ENCODE peak calls at places on chromosomes 6 and 20, in four cellular contexts. K, X, R and C are unnamed samples.

GRCh38 chr20:61736751-61737310 is 328.9 kb downstream of the TAF4 start:
- DNase-seq in K (no peak), X (no peak), R (no peak), C (no peak)

GRCh38 chr20:36917943-36918342 is 33.6 kb downstream of the SAMHD1 start:
- DNase-seq in K (no peak), X (no peak), R (no peak), C (no peak)

GRCh38 chr6:80923816-80924215 is 817.3 kb downstream of the BCKDHB start:
- DNase-seq in K (no peak), X (no peak), R (no peak), C (no peak)

GRCh38 chr20:2652724-2653510 is 485 bp downstream of the NOP56 start:
- DNase-seq in K (peak), X (peak), R (no peak), C (no peak)

GRCh38 chr20:50484271-50484976 is 25.8 kb upstream of the PTPN1 start:
- DNase-seq in K (no peak), X (no peak), R (no peak), C (no peak)

GRCh38 chr6:149190228-149190831 is 127.2 kb upstream of the TAB2 start:
- DNase-seq in K (peak), X (peak), R (peak), C (no peak)

GRCh38 chr20:44211177-44212039 is 837 bp upstream of the OSER1 start:
- DNase-seq in K (no peak), X (no peak), R (no peak), C (no peak)

GRCh38 chr6:157667211-157668033 is 155.6 kb upstream of the SNX9 start:
- DNase-seq in K (peak), X (peak), R (peak), C (peak)

GRCh38 chr20:53739799-53740785 is 146.5 kb upstream of the ZNF217 start:
- DNase-seq in K (no peak), X (no peak), R (no peak), C (no peak)

GRCh38 chr6:56714273-56714672 is 71.6 kb upstream of the DST start:
- DNase-seq in K (no peak), X (no peak), R (no peak), C (no peak)

GRCh38 chr20:3760980-3761379 is 6.6 kb downstream of the ADISSP start:
- DNase-seq in K (no peak), X (no peak), R (no peak), C (no peak)

GRCh38 chr6:1705630-1706029 is 95.9 kb downstream of the FOXC1 start:
- DNase-seq in K (no peak), X (no peak), R (no peak), C (no peak)

GRCh38 chr6:34714663-34715062 is 18.1 kb upstream of the ILRUN start:
- DNase-seq in K (no peak), X (no peak), R (no peak), C (no peak)

GRCh38 chr6:87762116-87762515 is 60.1 kb upstream of the AKIRIN2 start:
- DNase-seq in K (no peak), X (no peak), R (no peak), C (no peak)

GRCh38 chr6:7590918-7591302 is 912 bp downstream of the SNRNP48 start:
- DNase-seq in K (no peak), X (no peak), R (no peak), C (no peak)

GRCh38 chr20:41696428-41696827 is 78.3 kb upstream of the CHD6 start:
- DNase-seq in K (no peak), X (no peak), R (no peak), C (no peak)

GRCh38 chr20:62980970-62981369 is 25.8 kb downstream of the BHLHE23 start:
- DNase-seq in K (peak), X (no peak), R (peak), C (peak)

GRCh38 chr6:48032156-48032555 is 78.8 kb downstream of the PTCHD4 start:
- DNase-seq in K (no peak), X (no peak), R (no peak), C (no peak)

GRCh38 chr20:46367234-46367633 is 39.2 kb downstream of the ELMO2 start:
- DNase-seq in K (no peak), X (no peak), R (no peak), C (no peak)